ENCODE peak calls at places on chromosomes 12 and 14, in five cellular contexts. J is SK-N-SH, H is H1, U is tibial nerve, L is A549. F is an unnamed sample.

GRCh38 chr14:86013663-86014062 is 483.7 kb downstream of the FLRT2 start:
- DNase-seq in U (no peak), J (no peak), L (no peak), H (no peak), F (no peak)

GRCh38 chr12:105561981-105562726 is 231.7 kb downstream of the C12orf75 start:
- DNase-seq in U (no peak), H (no peak), J (no peak), L (peak), F (peak)

GRCh38 chr14:92877757-92878431 is 45.1 kb upstream of the CHGA start:
- DNase-seq in U (no peak), J (no peak), H (peak), L (no peak), F (peak)

GRCh38 chr12:57235728-57236131 is 6.2 kb downstream of the SHMT2 start:
- DNase-seq in L (no peak), H (no peak), U (no peak), J (no peak), F (no peak)

GRCh38 chr14:19873178-19873577 is 1.8 kb upstream of the OR4K2 start:
- DNase-seq in J (no peak), H (no peak), U (no peak), L (no peak), F (no peak)

GRCh38 chr12:39272934-39273770 is 169.8 kb downstream of the KIF21A start:
- DNase-seq in H (peak), J (peak), L (peak), U (no peak), F (no peak)

GRCh38 chr14:86462193-86462592 is 932.2 kb downstream of the FLRT2 start:
- DNase-seq in H (no peak), U (no peak), L (no peak), J (no peak), F (no peak)

GRCh38 chr12:16515666-16516065 is 90.3 kb downstream of the LMO3 start:
- DNase-seq in L (no peak), U (no peak), H (no peak), J (no peak), F (no peak)

GRCh38 chr12:15732341-15733061 is 56.7 kb downstream of the EPS8 start:
- DNase-seq in H (no peak), J (no peak), U (no peak), L (no peak), F (no peak)

GRCh38 chr12:40689576-40689975 is 2.7 kb upstream of the CNTN1 start:
- DNase-seq in L (no peak), H (no peak), U (no peak), J (no peak), F (no peak)

GRCh38 chr12:68901145-68901544 is 31.8 kb downstream of the CPM start:
- DNase-seq in J (no peak), U (no peak), H (no peak), L (no peak), F (no peak)
- TF ChIP-seq EP300 in J (no peak), U (no peak), H (no peak), L (no peak), F (no peak)

GRCh38 chr14:96917442-96917963 is 120.3 kb downstream of the VRK1 start:
- DNase-seq in J (no peak), U (no peak), L (no peak), H (no peak), F (no peak)
- TF ChIP-seq EP300 in J (no peak), U (no peak), L (no peak), H (no peak), F (no peak)

GRCh38 chr14:87940894-87941293 is 52.1 kb downstream of the GALC start:
- DNase-seq in J (no peak), H (no peak), U (no peak), L (no peak), F (no peak)

GRCh38 chr14:87940382-87940781 is 52.6 kb downstream of the GALC start:
- DNase-seq in L (no peak), J (no peak), H (no peak), U (no peak), F (no peak)

GRCh38 chr14:87944987-87945604 is 47.9 kb downstream of the GALC start:
- DNase-seq in H (no peak), L (no peak), J (peak), U (no peak), F (no peak)
- TF ChIP-seq EP300 in H (no peak), L (no peak), J (no peak), U (no peak), F (no peak)

GRCh38 chr12:97968641-97969171 is 506.1 kb downstream of the RMST start:
- DNase-seq in U (no peak), H (no peak), J (peak), L (no peak), F (no peak)
- TF ChIP-seq EP300 in U (no peak), H (no peak), J (peak), L (no peak), F (no peak)

GRCh38 chr12:62586850-62587249 is 120.2 kb downstream of the MON2 start:
- DNase-seq in L (no peak), H (no peak), U (no peak), J (no peak), F (no peak)
- TF ChIP-seq EP300 in L (no peak), H (no peak), U (no peak), J (no peak), F (no peak)

GRCh38 chr12:116274552-116275375 is 2.7 kb downstream of the MED13L start:
- DNase-seq in U (no peak), H (no peak), J (no peak), L (no peak), F (no peak)
- TF ChIP-seq EP300 in U (no peak), H (no peak), J (no peak), L (no peak), F (no peak)

DNA sequence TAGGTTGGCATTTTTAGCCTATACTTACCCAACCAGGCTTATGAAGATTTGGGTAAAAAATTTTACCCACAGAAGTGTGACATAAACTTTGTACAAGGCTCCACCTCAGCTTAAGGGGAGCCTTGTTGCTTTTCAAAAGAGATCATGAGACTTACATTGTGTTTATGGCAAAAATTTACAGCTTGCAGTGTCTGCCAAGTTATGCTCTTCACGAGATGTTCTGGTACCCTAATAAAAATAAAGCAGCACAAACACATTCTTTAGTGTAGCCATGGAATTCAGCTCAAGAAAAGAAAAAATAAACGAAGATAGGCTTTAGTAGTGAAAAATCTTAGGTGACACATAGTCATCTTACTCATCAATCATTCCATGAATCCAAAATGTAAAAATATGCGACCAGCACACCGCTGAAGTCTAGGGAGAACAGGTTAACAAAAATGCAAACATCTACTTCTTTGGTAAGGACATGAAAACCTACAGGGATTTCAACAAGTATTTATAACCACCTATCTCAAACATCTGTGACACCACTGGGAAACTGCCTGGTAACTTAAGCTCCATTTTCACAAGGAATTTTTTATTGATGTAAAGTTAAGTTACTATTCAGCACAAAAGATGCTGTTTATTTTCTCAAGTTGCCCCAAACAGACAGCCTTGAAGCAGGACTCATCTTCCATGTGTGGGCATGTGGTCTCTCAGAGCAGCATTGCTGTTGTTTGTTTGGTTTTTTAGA is 32.9 kb downstream of the DMAC2L start:
- DNase-seq in U (no peak), L (no peak), H (no peak), J (no peak), F (no peak)
- TF ChIP-seq EP300 in U (no peak), L (no peak), H (no peak), J (no peak), F (no peak)

GRCh38 chr12:52280796-52281560 is 6.5 kb downstream of the KRT86 start:
- DNase-seq in L (peak), U (peak), J (no peak), H (no peak), F (no peak)
- TF ChIP-seq EP300 in L (peak), U (peak), J (no peak), H (no peak), F (no peak)

DNA sequence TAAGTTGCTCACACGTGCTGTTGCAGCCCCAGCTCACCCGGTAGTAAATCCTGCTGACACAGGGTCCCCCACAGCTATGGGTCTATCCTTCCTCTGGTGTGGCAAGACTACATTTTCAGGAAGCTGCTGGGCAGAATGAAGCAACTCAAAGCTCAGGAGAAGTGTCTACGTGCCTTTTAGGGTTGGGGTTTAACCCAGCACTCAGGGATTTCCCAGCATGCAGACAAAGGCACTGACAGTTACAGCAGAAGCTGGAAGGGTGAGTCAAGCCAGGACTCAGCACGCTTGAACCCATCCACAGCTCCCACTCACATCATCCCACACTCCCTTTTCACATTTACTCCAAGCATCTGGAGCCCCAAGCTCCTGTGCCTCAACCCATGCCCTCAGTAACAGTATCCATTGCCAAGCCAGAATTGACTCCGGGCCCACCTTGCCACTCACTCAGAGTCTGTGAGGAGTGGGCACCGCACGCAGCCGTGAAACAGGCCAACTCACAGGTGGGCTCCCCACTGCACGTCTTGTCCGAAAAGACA is 59.7 kb downstream of the ZFP36L1 start:
- DNase-seq in H (no peak), L (no peak), U (no peak), J (no peak), F (no peak)
- TF ChIP-seq EP300 in H (no peak), L (no peak), U (peak), J (no peak), F (no peak)

F was measured in ovary.